ENCODE peak calls at places on chromosomes 1 and 21, in four cellular contexts. F is HepG2, L is GM12878, S is A549. K is an unnamed sample.

GRCh38 chr21:21831036-21831435 is 832.8 kb downstream of the NCAM2 start:
- DNase-seq in F (no peak), L (no peak), S (no peak), K (no peak)

GRCh38 chr1:56399326-56400292 is 179.8 kb downstream of the PLPP3 start:
- DNase-seq in F (no peak), L (no peak), S (no peak), K (no peak)

GRCh38 chr1:38089712-38090360 is 43.2 kb upstream of the POU3F1 start:
- DNase-seq in F (no peak), L (no peak), S (no peak), K (no peak)

GRCh38 chr1:8510041-8510823 is 192.3 kb downstream of the SLC45A1 start:
- DNase-seq in F (no peak), L (no peak), S (no peak), K (no peak)

GRCh38 chr21:17542371-17542992 is 29.6 kb downstream of the CXADR start:
- DNase-seq in F (peak), L (no peak), S (no peak), K (peak)

GRCh38 chr21:42649122-42650032 is 4.0 kb upstream of the PDE9A start:
- DNase-seq in F (no peak), L (no peak), S (no peak), K (no peak)

GRCh38 chr1:60244906-60245305 is 171.3 kb upstream of the C1orf87 start:
- DNase-seq in F (no peak), L (no peak), S (no peak), K (no peak)

GRCh38 chr1:3365519-3366158 is 88.8 kb upstream of the ARHGEF16 start:
- DNase-seq in F (no peak), L (no peak), S (no peak), K (no peak)

GRCh38 chr1:1432951-1433803 is 2.3 kb upstream of the VWA1 start:
- DNase-seq in F (peak), L (no peak), S (no peak), K (peak)

GRCh38 chr21:39083377-39084008 is 99.8 kb downstream of the PSMG1 start:
- DNase-seq in F (no peak), L (no peak), S (no peak), K (no peak)

GRCh38 chr1:87151500-87152421 is 176.9 kb upstream of the LMO4 start:
- DNase-seq in F (no peak), L (peak), S (no peak), K (no peak)

GRCh38 chr1:26696645-26697440 is 1.0 kb downstream of the ARID1A start:
- DNase-seq in F (no peak), L (no peak), S (no peak), K (peak)

GRCh38 chr1:77282866-77283539 is 1.2 kb downstream of the AK5 start:
- DNase-seq in F (no peak), L (no peak), S (no peak), K (peak)

GRCh38 chr1:57411262-57411661 is 12.6 kb downstream of the DAB1 start:
- DNase-seq in F (no peak), L (no peak), S (no peak), K (no peak)

GRCh38 chr1:25610822-25611630 is 5.6 kb upstream of the MAN1C1 start:
- DNase-seq in F (no peak), L (no peak), S (no peak), K (peak)

GRCh38 chr1:153957744-153958110 is 685 bp downstream of the CRTC2 start:
- DNase-seq in F (no peak), L (no peak), S (no peak), K (no peak)

GRCh38 chr1:24020032-24020431 is 39.9 kb upstream of the SRSF10 start:
- DNase-seq in F (no peak), L (no peak), S (no peak), K (no peak)

GRCh38 chr1:47907192-47907528 is 90.0 kb downstream of the TRABD2B start:
- DNase-seq in F (no peak), L (no peak), S (no peak), K (no peak)

GRCh38 chr1:47906466-47907191 is 90.6 kb downstream of the TRABD2B start:
- DNase-seq in F (no peak), L (no peak), S (no peak), K (no peak)

GRCh38 chr1:47903723-47904122 is 93.5 kb downstream of the TRABD2B start:
- DNase-seq in F (no peak), L (no peak), S (no peak), K (no peak)

GRCh38 chr1:47908258-47908657 is 88.9 kb downstream of the TRABD2B start:
- DNase-seq in F (no peak), L (no peak), S (no peak), K (no peak)

DNA sequence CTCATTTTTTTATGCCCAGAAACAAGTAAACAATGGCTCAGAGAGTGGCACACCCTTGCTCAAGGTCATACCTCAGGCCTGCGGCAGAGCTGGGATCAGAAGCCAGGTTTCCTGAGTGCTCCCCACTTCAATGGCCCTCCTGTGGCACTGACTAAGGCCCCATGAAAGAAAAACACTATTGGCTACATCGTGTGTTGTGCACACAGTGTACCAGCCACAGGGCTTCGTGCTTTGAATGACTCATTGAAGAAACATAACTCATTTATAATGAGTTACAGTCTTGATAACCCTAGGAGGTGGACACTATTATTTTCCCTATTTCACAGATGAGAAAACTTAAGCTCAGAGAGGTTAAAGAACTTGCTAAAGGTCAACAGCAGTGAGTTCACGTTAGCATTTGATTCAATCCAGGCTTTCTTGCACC is 91.2 kb downstream of the TRABD2B start:
- DNase-seq in F (peak), L (no peak), S (no peak), K (no peak)
- TF ChIP-seq PBX3 in F (no peak), L (no peak), S (no peak), K (no peak)

GRCh38 chr1:233082778-233083550 is 132.6 kb downstream of the NTPCR start:
- DNase-seq in F (no peak), L (no peak), S (no peak), K (no peak)

GRCh38 chr1:233079586-233079985 is 129.2 kb downstream of the NTPCR start:
- DNase-seq in F (no peak), L (no peak), S (no peak), K (no peak)

GRCh38 chr1:233081686-233082085 is 131.3 kb downstream of the NTPCR start:
- DNase-seq in F (no peak), L (no peak), S (no peak), K (peak)

GRCh38 chr1:233075045-233075444 is 124.6 kb downstream of the NTPCR start:
- DNase-seq in F (no peak), L (no peak), S (peak), K (no peak)

DNA sequence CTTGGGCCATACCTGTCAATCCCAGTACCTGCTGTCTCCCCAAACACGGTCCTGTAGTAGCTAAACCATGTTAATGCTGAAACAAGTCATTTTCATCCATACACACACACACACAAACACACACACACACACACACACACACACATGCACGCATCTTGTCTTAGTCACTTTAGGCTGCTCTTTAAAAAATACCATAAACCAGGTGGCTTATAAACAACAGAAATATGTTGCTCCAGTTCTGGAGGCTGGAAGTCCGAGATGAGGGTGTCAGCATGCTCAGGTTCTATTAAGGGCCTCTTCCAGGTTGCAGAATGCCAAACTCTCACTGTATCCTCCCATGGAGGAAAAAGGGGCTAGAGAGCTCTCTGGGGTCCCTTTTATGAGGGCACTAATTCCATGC is 129.9 kb downstream of the NTPCR start:
- DNase-seq in F (no peak), L (no peak), S (no peak), K (no peak)
- TF ChIP-seq PBX3 in F (no peak), L (no peak), S (no peak), K (no peak)

GRCh38 chr21:27954806-27955205 is 987.9 kb upstream of the ADAMTS5 start:
- DNase-seq in F (no peak), L (no peak), S (no peak), K (no peak)
- TF ChIP-seq PBX3 in F (no peak), L (no peak), S (no peak), K (no peak)

DNA sequence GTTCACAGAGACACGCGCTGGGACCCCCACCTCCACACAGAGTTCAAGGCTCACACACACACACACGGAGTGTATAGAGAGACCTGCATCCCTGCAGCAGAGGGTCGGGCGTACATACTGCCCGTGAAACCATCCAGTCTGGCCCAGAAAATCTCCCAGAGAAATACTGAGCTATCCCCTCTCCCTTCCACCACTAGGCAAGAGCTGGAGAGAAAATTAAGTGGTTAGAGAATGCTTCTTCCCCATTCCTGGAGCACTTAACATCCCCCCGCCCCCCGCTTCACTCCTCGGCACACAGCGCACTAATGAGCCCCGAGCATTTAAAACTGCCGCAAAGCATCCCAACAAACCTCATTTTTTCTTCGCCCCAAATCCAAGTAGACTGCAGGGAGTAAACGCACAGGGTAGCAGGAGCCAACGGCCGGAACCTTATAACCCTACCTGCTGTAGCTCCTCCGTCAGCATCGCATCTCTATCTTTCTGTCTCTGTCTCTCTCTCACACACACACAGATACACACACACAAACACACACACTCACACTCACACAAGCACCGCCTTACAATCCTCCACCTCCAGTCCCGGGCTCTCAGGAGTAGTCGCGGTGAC is 422 bp downstream of the DUSP10 start:
- DNase-seq in F (no peak), L (no peak), S (peak), K (peak)
- TF ChIP-seq PBX3 in F (no peak), L (no peak), S (no peak), K (no peak)

GRCh38 chr1:29470087-29470787 is 233.9 kb downstream of the PTPRU start:
- DNase-seq in F (no peak), L (no peak), S (no peak), K (peak)

GRCh38 chr1:29468501-29468900 is 232.2 kb downstream of the PTPRU start:
- DNase-seq in F (no peak), L (no peak), S (no peak), K (no peak)

GRCh38 chr1:29471487-29472313 is 235.4 kb downstream of the PTPRU start:
- DNase-seq in F (peak), L (no peak), S (no peak), K (peak)

GRCh38 chr1:29470788-29471119 is 234.4 kb downstream of the PTPRU start:
- DNase-seq in F (no peak), L (no peak), S (no peak), K (no peak)

DNA sequence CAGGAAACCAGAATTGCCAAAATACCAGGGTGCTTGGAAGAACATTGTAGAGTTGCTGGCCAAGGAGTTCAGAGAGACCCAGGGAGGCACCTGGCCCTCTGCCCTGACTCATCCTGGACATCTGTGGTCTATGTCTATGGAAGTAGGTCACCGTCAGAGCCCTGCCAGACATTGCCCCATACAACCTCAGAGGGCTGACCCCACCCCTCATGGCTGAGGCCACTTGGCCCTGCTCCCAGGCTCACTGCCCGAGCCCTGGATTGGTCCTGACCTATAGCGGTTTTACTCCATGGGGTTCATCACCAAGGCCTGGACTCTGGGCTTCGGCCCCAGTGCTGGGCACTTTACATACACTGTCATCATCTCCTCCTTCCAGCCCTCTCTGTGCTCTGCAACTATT is 233.1 kb downstream of the PTPRU start:
- DNase-seq in F (peak), L (no peak), S (no peak), K (peak)
- TF ChIP-seq PBX3 in F (no peak), L (no peak), S (no peak), K (no peak)